ENCODE peak calls at places on chromosomes 12 and 14, in six cellular contexts. One of them, this sample, is unnamed.

GRCh38 chr14:29749327-29749726 is 178.3 kb downstream of the PRKD1 start:
- DNase-seq in cardiac fibroblast: peak; percentile 81
- DNase-seq in PC-3: peak; percentile 59
- DNase-seq in HCT116: no peak
- DNase-seq in fibroblast of lung: peak; percentile 79
- DNase-seq in Caco-2: no peak
- DNase-seq in this sample: no peak

GRCh38 chr14:27050195-27050594 is 452.4 kb upstream of the NOVA1 start:
- DNase-seq in cardiac fibroblast: no peak
- DNase-seq in PC-3: no peak
- DNase-seq in HCT116: no peak
- DNase-seq in fibroblast of lung: no peak
- DNase-seq in Caco-2: no peak
- DNase-seq in this sample: no peak

GRCh38 chr12:3964404-3964803 is 91.2 kb upstream of the PARP11 start:
- DNase-seq in cardiac fibroblast: no peak
- DNase-seq in PC-3: no peak
- DNase-seq in HCT116: peak; percentile 1
- DNase-seq in fibroblast of lung: no peak
- DNase-seq in Caco-2: peak; percentile 61
- DNase-seq in this sample: no peak

GRCh38 chr12:76029982-76030377 is 1.6 kb downstream of the PHLDA1 start:
- DNase-seq in cardiac fibroblast: peak; percentile 70
- DNase-seq in PC-3: peak; percentile 45
- DNase-seq in HCT116: no peak
- DNase-seq in fibroblast of lung: peak; percentile 68
- DNase-seq in Caco-2: peak; percentile 25
- DNase-seq in this sample: peak; percentile 16

GRCh38 chr12:31989571-31989970 is 30.4 kb downstream of the RESF1 start:
- DNase-seq in cardiac fibroblast: no peak
- DNase-seq in PC-3: no peak
- DNase-seq in HCT116: no peak
- DNase-seq in fibroblast of lung: no peak
- DNase-seq in Caco-2: no peak
- DNase-seq in this sample: no peak

GRCh38 chr12:6919588-6919987 is 5.2 kb downstream of the ENO2 start:
- DNase-seq in cardiac fibroblast: no peak
- DNase-seq in PC-3: no peak
- DNase-seq in HCT116: no peak
- DNase-seq in fibroblast of lung: no peak
- DNase-seq in Caco-2: no peak
- DNase-seq in this sample: no peak

GRCh38 chr14:102320033-102320660 is 601 bp downstream of the ZNF839 start:
- DNase-seq in cardiac fibroblast: peak; percentile 48
- DNase-seq in PC-3: peak; percentile 32
- DNase-seq in HCT116: no peak
- DNase-seq in fibroblast of lung: peak; percentile 46
- DNase-seq in Caco-2: peak; percentile 39
- DNase-seq in this sample: peak; percentile 61

GRCh38 chr12:66550626-66551025 is 128.2 kb downstream of the GRIP1 start:
- DNase-seq in cardiac fibroblast: no peak
- DNase-seq in PC-3: no peak
- DNase-seq in HCT116: no peak
- DNase-seq in fibroblast of lung: no peak
- DNase-seq in Caco-2: no peak
- DNase-seq in this sample: no peak

GRCh38 chr14:23364604-23365352 is at the start of gene EFS:
- DNase-seq in cardiac fibroblast: no peak
- DNase-seq in PC-3: no peak
- DNase-seq in HCT116: no peak
- DNase-seq in fibroblast of lung: peak; percentile 49
- DNase-seq in Caco-2: no peak
- DNase-seq in this sample: no peak

GRCh38 chr12:12081836-12082497 is 11.2 kb downstream of the BCL2L14 start:
- DNase-seq in cardiac fibroblast: peak; percentile 70
- DNase-seq in PC-3: peak; percentile 52
- DNase-seq in HCT116: peak; percentile 29
- DNase-seq in fibroblast of lung: peak; percentile 61
- DNase-seq in Caco-2: peak; percentile 67
- DNase-seq in this sample: no peak

GRCh38 chr12:114444422-114445279 is 38.7 kb upstream of the TBX5 start:
- DNase-seq in cardiac fibroblast: peak; percentile 18
- DNase-seq in PC-3: no peak
- DNase-seq in HCT116: no peak
- DNase-seq in fibroblast of lung: no peak
- DNase-seq in Caco-2: no peak
- DNase-seq in this sample: no peak

GRCh38 chr12:115947696-115948062 is 329.8 kb downstream of the MED13L start:
- DNase-seq in cardiac fibroblast: no peak
- DNase-seq in PC-3: no peak
- DNase-seq in HCT116: no peak
- DNase-seq in fibroblast of lung: no peak
- DNase-seq in Caco-2: no peak
- DNase-seq in this sample: no peak

GRCh38 chr12:22856120-22856699 is 231.2 kb downstream of the ETNK1 start:
- DNase-seq in cardiac fibroblast: peak; percentile 68
- DNase-seq in PC-3: peak; percentile 28
- DNase-seq in HCT116: peak; percentile 7
- DNase-seq in fibroblast of lung: peak; percentile 67
- DNase-seq in Caco-2: no peak
- DNase-seq in this sample: no peak

GRCh38 chr14:22752422-22752821 is 14.1 kb upstream of the OXA1L start:
- DNase-seq in cardiac fibroblast: no peak
- DNase-seq in PC-3: no peak
- DNase-seq in HCT116: no peak
- DNase-seq in fibroblast of lung: no peak
- DNase-seq in Caco-2: peak; percentile 48
- DNase-seq in this sample: no peak

GRCh38 chr14:32203928-32204357 is 874 bp upstream of the RNU6-8 start:
- DNase-seq in cardiac fibroblast: no peak
- DNase-seq in PC-3: peak; percentile 29
- DNase-seq in HCT116: no peak
- DNase-seq in fibroblast of lung: peak; percentile 17
- DNase-seq in Caco-2: no peak
- DNase-seq in this sample: peak; percentile 36

GRCh38 chr12:74455429-74455828 is 82.2 kb upstream of the ATXN7L3B start:
- DNase-seq in cardiac fibroblast: no peak
- DNase-seq in PC-3: no peak
- DNase-seq in HCT116: no peak
- DNase-seq in fibroblast of lung: no peak
- DNase-seq in Caco-2: no peak
- DNase-seq in this sample: no peak

GRCh38 chr12:114770323-114770722 is 86.3 kb upstream of the TBX3 start:
- DNase-seq in cardiac fibroblast: no peak
- DNase-seq in PC-3: peak; percentile 30
- DNase-seq in HCT116: no peak
- DNase-seq in fibroblast of lung: no peak
- DNase-seq in Caco-2: peak; percentile 34
- DNase-seq in this sample: no peak

GRCh38 chr14:22920697-22921096 is 1.7 kb upstream of the RBM23 start:
- DNase-seq in cardiac fibroblast: no peak
- DNase-seq in PC-3: no peak
- DNase-seq in HCT116: no peak
- DNase-seq in fibroblast of lung: no peak
- DNase-seq in Caco-2: no peak
- DNase-seq in this sample: no peak

GRCh38 chr12:72214163-72214562 is 58.0 kb upstream of the TRHDE start:
- DNase-seq in cardiac fibroblast: no peak
- DNase-seq in PC-3: no peak
- DNase-seq in HCT116: no peak
- DNase-seq in fibroblast of lung: peak; percentile 81
- DNase-seq in Caco-2: no peak
- DNase-seq in this sample: no peak

DNA sequence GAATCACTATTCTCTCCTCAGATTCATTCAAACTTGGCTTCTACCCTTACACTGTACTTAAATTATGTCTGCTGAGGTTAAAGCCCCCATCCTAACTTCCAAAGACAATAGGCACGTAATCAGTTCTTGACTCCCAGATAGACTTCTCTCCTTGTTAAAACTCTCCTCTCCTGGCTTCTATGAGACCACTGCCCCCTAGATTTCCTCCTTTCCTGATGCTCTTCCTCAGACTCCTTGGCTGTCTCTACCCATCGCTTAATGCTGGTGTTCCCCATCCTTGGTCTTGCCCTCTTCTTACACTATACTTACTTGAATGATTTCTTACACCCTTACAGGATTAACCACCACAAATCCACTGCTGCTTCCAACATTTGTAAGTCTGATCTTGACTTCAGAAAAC is 32.8 kb downstream of the TC2N start:
- DNase-seq in cardiac fibroblast: no peak
- DNase-seq in PC-3: no peak
- DNase-seq in HCT116: no peak
- DNase-seq in fibroblast of lung: no peak
- DNase-seq in Caco-2: no peak
- DNase-seq in this sample: no peak
- TF ChIP-seq CTCF in cardiac fibroblast: no peak
- TF ChIP-seq CTCF in PC-3: no peak
- TF ChIP-seq CTCF in HCT116: no peak
- TF ChIP-seq CTCF in fibroblast of lung: no peak
- TF ChIP-seq CTCF in Caco-2: no peak
- TF ChIP-seq CTCF in this sample: no peak

GRCh38 chr12:83102499-83102898 is 415.8 kb downstream of the TMTC2 start:
- DNase-seq in cardiac fibroblast: peak; percentile 13
- DNase-seq in PC-3: peak; percentile 5
- DNase-seq in HCT116: no peak
- DNase-seq in fibroblast of lung: peak; percentile 20
- DNase-seq in Caco-2: no peak
- DNase-seq in this sample: no peak
- H3K4me3 ChIP-seq in cardiac fibroblast: no peak overlapping the region
- H3K4me3 ChIP-seq in PC-3: no peak overlapping the region
- H3K4me3 ChIP-seq in HCT116: no peak overlapping the region
- H3K4me3 ChIP-seq in fibroblast of lung: no peak overlapping the region
- H3K4me3 ChIP-seq in Caco-2: no peak overlapping the region
- H3K4me3 ChIP-seq in this sample: no peak overlapping the region

GRCh38 chr14:38012056-38012455 is 195.6 kb upstream of the SSTR1 start:
- DNase-seq in cardiac fibroblast: no peak
- DNase-seq in PC-3: no peak
- DNase-seq in HCT116: no peak
- DNase-seq in fibroblast of lung: no peak
- DNase-seq in Caco-2: no peak
- DNase-seq in this sample: no peak

GRCh38 chr14:38016497-38016896 is 191.2 kb upstream of the SSTR1 start:
- DNase-seq in cardiac fibroblast: peak; percentile 6
- DNase-seq in PC-3: peak; percentile 19
- DNase-seq in HCT116: peak; percentile 2
- DNase-seq in fibroblast of lung: no peak
- DNase-seq in Caco-2: peak; percentile 11
- DNase-seq in this sample: no peak
- TF ChIP-seq CTCF in cardiac fibroblast: peak; percentile 23
- TF ChIP-seq CTCF in PC-3: peak; percentile 68
- TF ChIP-seq CTCF in HCT116: peak; percentile 53
- TF ChIP-seq CTCF in fibroblast of lung: peak; percentile 45
- TF ChIP-seq CTCF in Caco-2: peak; percentile 36
- TF ChIP-seq CTCF in this sample: peak; percentile 5

GRCh38 chr14:68977741-68978549 is 1.2 kb downstream of the ACTN1 start:
- DNase-seq in cardiac fibroblast: peak; percentile 94
- DNase-seq in PC-3: peak; percentile 95
- DNase-seq in HCT116: no peak
- DNase-seq in fibroblast of lung: peak; percentile 95
- DNase-seq in Caco-2: peak; percentile 64
- DNase-seq in this sample: no peak

GRCh38 chr14:68977137-68977740 is 1.9 kb downstream of the ACTN1 start:
- DNase-seq in cardiac fibroblast: no peak
- DNase-seq in PC-3: no peak
- DNase-seq in HCT116: no peak
- DNase-seq in fibroblast of lung: no peak
- DNase-seq in Caco-2: no peak
- DNase-seq in this sample: no peak

GRCh38 chr14:68974759-68975347 is 4.2 kb downstream of the ACTN1 start:
- DNase-seq in cardiac fibroblast: no peak
- DNase-seq in PC-3: peak; percentile 58
- DNase-seq in HCT116: no peak
- DNase-seq in fibroblast of lung: no peak
- DNase-seq in Caco-2: no peak
- DNase-seq in this sample: no peak

GRCh38 chr14:68975667-68976066 is 3.4 kb downstream of the ACTN1 start:
- DNase-seq in cardiac fibroblast: peak; percentile 86
- DNase-seq in PC-3: no peak
- DNase-seq in HCT116: no peak
- DNase-seq in fibroblast of lung: peak; percentile 73
- DNase-seq in Caco-2: no peak
- DNase-seq in this sample: no peak

DNA sequence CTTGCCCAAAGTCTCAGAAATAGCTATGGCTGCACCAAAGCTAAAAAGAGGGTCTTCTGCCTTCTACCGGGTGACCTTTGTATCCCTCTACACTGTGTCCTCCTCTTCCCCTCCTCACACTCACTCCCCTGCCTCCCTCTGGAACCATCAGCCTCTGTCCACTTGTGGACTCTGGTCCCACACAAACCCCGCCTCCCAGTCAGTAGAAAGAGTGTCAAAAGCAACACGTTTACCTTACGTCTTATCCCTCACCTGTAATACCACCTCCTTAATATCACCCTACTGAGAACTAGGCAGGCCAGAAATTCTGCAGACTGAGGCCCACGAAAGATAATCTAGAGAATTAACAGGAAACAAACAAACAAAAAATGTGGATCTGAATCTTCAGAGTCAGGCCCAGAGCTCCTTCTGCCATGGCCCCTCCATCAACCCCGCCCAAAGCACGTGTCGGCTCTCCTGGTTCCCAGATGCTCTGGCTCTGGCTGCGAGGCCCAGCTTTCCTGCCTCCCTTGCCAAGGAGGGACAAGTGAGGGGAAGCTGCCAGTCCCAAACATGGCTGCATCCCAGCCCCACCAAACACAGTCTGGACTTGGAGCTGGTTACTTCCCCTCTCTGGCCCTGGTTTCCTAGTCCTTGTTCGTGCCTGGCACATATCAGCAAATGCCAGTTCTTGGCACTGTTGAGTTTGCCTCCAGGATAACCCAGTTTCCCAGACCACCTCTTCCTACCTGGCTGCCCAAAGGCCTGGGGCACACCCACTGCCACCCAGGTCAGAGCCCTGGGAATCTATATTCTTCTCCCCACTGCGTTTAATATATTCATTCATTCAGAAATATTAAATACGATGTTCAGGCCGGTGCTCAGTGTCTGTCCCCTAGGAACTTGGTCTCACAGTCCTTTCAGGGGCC is 2.7 kb downstream of the ACTN1 start:
- DNase-seq in cardiac fibroblast: no peak
- DNase-seq in PC-3: no peak
- DNase-seq in HCT116: no peak
- DNase-seq in fibroblast of lung: peak; percentile 56
- DNase-seq in Caco-2: peak; percentile 50
- DNase-seq in this sample: no peak
- H3K4me3 ChIP-seq in cardiac fibroblast: peak overlapping the region; percentile 93
- H3K4me3 ChIP-seq in PC-3: peak overlapping the region; percentile 98
- H3K4me3 ChIP-seq in HCT116: no peak overlapping the region
- H3K4me3 ChIP-seq in fibroblast of lung: peak overlapping the region; percentile 74
- H3K4me3 ChIP-seq in Caco-2: no peak overlapping the region
- H3K4me3 ChIP-seq in this sample: no peak overlapping the region

GRCh38 chr12:51814311-51815088 is 34.0 kb downstream of the FIGNL2 start:
- DNase-seq in cardiac fibroblast: peak; percentile 71
- DNase-seq in PC-3: peak; percentile 78
- DNase-seq in HCT116: no peak
- DNase-seq in fibroblast of lung: peak; percentile 81
- DNase-seq in Caco-2: peak; percentile 93
- DNase-seq in this sample: peak; percentile 44
- TF ChIP-seq CTCF in cardiac fibroblast: peak; percentile 50
- TF ChIP-seq CTCF in PC-3: peak; percentile 43
- TF ChIP-seq CTCF in HCT116: peak; percentile 13
- TF ChIP-seq CTCF in fibroblast of lung: peak; percentile 53
- TF ChIP-seq CTCF in Caco-2: peak; percentile 85
- TF ChIP-seq CTCF in this sample: peak; percentile 44

GRCh38 chr12:107912421-107913004 is 138.0 kb downstream of the ASCL4 start:
- DNase-seq in cardiac fibroblast: peak; percentile 8
- DNase-seq in PC-3: peak; percentile 55
- DNase-seq in HCT116: peak; percentile 28
- DNase-seq in fibroblast of lung: no peak
- DNase-seq in Caco-2: peak; percentile 35
- DNase-seq in this sample: peak; percentile 71
- H3K4me3 ChIP-seq in cardiac fibroblast: no peak overlapping the region
- H3K4me3 ChIP-seq in PC-3: no peak overlapping the region
- H3K4me3 ChIP-seq in HCT116: no peak overlapping the region
- H3K4me3 ChIP-seq in fibroblast of lung: no peak overlapping the region
- H3K4me3 ChIP-seq in Caco-2: no peak overlapping the region
- H3K4me3 ChIP-seq in this sample: peak overlapping the region; percentile 55

This sample was measured in GM06990.